ENCODE peak calls at places on chromosome 19, in nine cellular contexts. One of them, this sample, is unnamed.

GRCh38 chr19:48780684-48781391 is 25.5 kb downstream of the FGF21 start:
- DNase-seq in ovary: peak; percentile 49
- DNase-seq in tibial nerve: no peak
- DNase-seq in IMR-90: peak; percentile 58
- DNase-seq in breast epithelium: no peak
- DNase-seq in suprapubic skin: no peak
- DNase-seq in uterus: peak; percentile 41
- DNase-seq in vagina: no peak
- DNase-seq in body of pancreas: peak; percentile 79
- DNase-seq in this sample: no peak

GRCh38 chr19:49564616-49565045 is 15.7 kb downstream of the NOSIP start:
- DNase-seq in IMR-90: no peak
- DNase-seq in suprapubic skin: no peak
- DNase-seq in uterus: no peak
- DNase-seq in body of pancreas: no peak
- DNase-seq in vagina: no peak
- DNase-seq in tibial nerve: no peak
- DNase-seq in breast epithelium: no peak
- DNase-seq in ovary: no peak
- DNase-seq in this sample: no peak

GRCh38 chr19:35240322-35240721 is 8.5 kb upstream of the LSR start:
- DNase-seq in tibial nerve: no peak
- DNase-seq in body of pancreas: no peak
- DNase-seq in vagina: no peak
- DNase-seq in IMR-90: no peak
- DNase-seq in breast epithelium: no peak
- DNase-seq in ovary: no peak
- DNase-seq in suprapubic skin: no peak
- DNase-seq in uterus: no peak
- DNase-seq in this sample: no peak

GRCh38 chr19:29054886-29055675 is 157.9 kb downstream of the UQCRFS1 start:
- DNase-seq in breast epithelium: no peak
- DNase-seq in IMR-90: no peak
- DNase-seq in ovary: no peak
- DNase-seq in uterus: no peak
- DNase-seq in suprapubic skin: no peak
- DNase-seq in vagina: no peak
- DNase-seq in body of pancreas: no peak
- DNase-seq in tibial nerve: no peak
- DNase-seq in this sample: no peak

GRCh38 chr19:2122982-2123381 is 26.3 kb downstream of the IZUMO4 start:
- DNase-seq in IMR-90: no peak
- DNase-seq in ovary: no peak
- DNase-seq in vagina: no peak
- DNase-seq in tibial nerve: no peak
- DNase-seq in suprapubic skin: no peak
- DNase-seq in uterus: no peak
- DNase-seq in breast epithelium: no peak
- DNase-seq in body of pancreas: no peak
- DNase-seq in this sample: no peak

GRCh38 chr19:48918801-48919247 is 14.7 kb upstream of the DHDH start:
- DNase-seq in suprapubic skin: no peak
- DNase-seq in tibial nerve: no peak
- DNase-seq in body of pancreas: no peak
- DNase-seq in ovary: peak; percentile 54
- DNase-seq in IMR-90: no peak
- DNase-seq in breast epithelium: no peak
- DNase-seq in vagina: no peak
- DNase-seq in uterus: no peak
- DNase-seq in this sample: no peak

GRCh38 chr19:46371371-46371901 is 24.5 kb downstream of the PPP5C start:
- DNase-seq in IMR-90: peak; percentile 28
- DNase-seq in breast epithelium: peak; percentile 45
- DNase-seq in tibial nerve: no peak
- DNase-seq in uterus: no peak
- DNase-seq in body of pancreas: peak; percentile 4
- DNase-seq in ovary: no peak
- DNase-seq in vagina: no peak
- DNase-seq in suprapubic skin: peak; percentile 58
- DNase-seq in this sample: no peak

GRCh38 chr19:45972081-45972943 is 1.4 kb downstream of the NOVA2 start:
- DNase-seq in IMR-90: no peak
- DNase-seq in vagina: no peak
- DNase-seq in ovary: no peak
- DNase-seq in uterus: no peak
- DNase-seq in tibial nerve: no peak
- DNase-seq in suprapubic skin: no peak
- DNase-seq in body of pancreas: no peak
- DNase-seq in breast epithelium: no peak
- DNase-seq in this sample: no peak

GRCh38 chr19:752652-753517 is 2.0 kb downstream of the MISP start:
- DNase-seq in vagina: no peak
- DNase-seq in breast epithelium: peak; percentile 71
- DNase-seq in IMR-90: peak; percentile 90
- DNase-seq in suprapubic skin: no peak
- DNase-seq in uterus: peak; percentile 65
- DNase-seq in ovary: peak; percentile 85
- DNase-seq in tibial nerve: peak; percentile 57
- DNase-seq in body of pancreas: peak; percentile 34
- DNase-seq in this sample: no peak

GRCh38 chr19:28171983-28172382 is 1041.0 kb downstream of the UQCRFS1 start:
- DNase-seq in body of pancreas: no peak
- DNase-seq in breast epithelium: no peak
- DNase-seq in ovary: no peak
- DNase-seq in IMR-90: no peak
- DNase-seq in vagina: no peak
- DNase-seq in suprapubic skin: no peak
- DNase-seq in uterus: no peak
- DNase-seq in tibial nerve: no peak
- DNase-seq in this sample: no peak

GRCh38 chr19:41908724-41909464 is 19.4 kb downstream of the ERFL start:
- DNase-seq in tibial nerve: no peak
- DNase-seq in uterus: no peak
- DNase-seq in breast epithelium: no peak
- DNase-seq in suprapubic skin: no peak
- DNase-seq in ovary: no peak
- DNase-seq in body of pancreas: no peak
- DNase-seq in IMR-90: no peak
- DNase-seq in vagina: no peak
- DNase-seq in this sample: no peak
- TF ChIP-seq POLR2A in tibial nerve: no peak
- TF ChIP-seq POLR2A in uterus: no peak
- TF ChIP-seq POLR2A in breast epithelium: no peak
- TF ChIP-seq POLR2A in suprapubic skin: no peak
- TF ChIP-seq POLR2A in ovary: no peak
- TF ChIP-seq POLR2A in body of pancreas: no peak
- TF ChIP-seq POLR2A in IMR-90: no peak
- TF ChIP-seq POLR2A in vagina: no peak
- TF ChIP-seq POLR2A in this sample: no peak

GRCh38 chr19:51696606-51697005 is 3.5 kb downstream of the SPACA6 start:
- DNase-seq in vagina: peak; percentile 49
- DNase-seq in uterus: no peak
- DNase-seq in breast epithelium: no peak
- DNase-seq in body of pancreas: no peak
- DNase-seq in IMR-90: no peak
- DNase-seq in suprapubic skin: peak; percentile 28
- DNase-seq in ovary: no peak
- DNase-seq in tibial nerve: no peak
- DNase-seq in this sample: no peak

GRCh38 chr19:51693819-51694218 is 689 bp downstream of the SPACA6 start:
- DNase-seq in ovary: no peak
- DNase-seq in vagina: peak; percentile 49
- DNase-seq in tibial nerve: no peak
- DNase-seq in IMR-90: no peak
- DNase-seq in uterus: no peak
- DNase-seq in body of pancreas: no peak
- DNase-seq in suprapubic skin: no peak
- DNase-seq in breast epithelium: no peak
- DNase-seq in this sample: no peak

GRCh38 chr19:51694318-51695085 is 1.4 kb downstream of the SPACA6 start:
- DNase-seq in breast epithelium: no peak
- DNase-seq in body of pancreas: no peak
- DNase-seq in uterus: no peak
- DNase-seq in tibial nerve: no peak
- DNase-seq in IMR-90: no peak
- DNase-seq in suprapubic skin: peak; percentile 58
- DNase-seq in ovary: peak; percentile 47
- DNase-seq in vagina: peak; percentile 82
- DNase-seq in this sample: no peak

GRCh38 chr19:51695702-51696315 is 2.7 kb downstream of the SPACA6 start:
- DNase-seq in IMR-90: no peak
- DNase-seq in ovary: no peak
- DNase-seq in vagina: peak; percentile 64
- DNase-seq in uterus: no peak
- DNase-seq in suprapubic skin: peak; percentile 65
- DNase-seq in body of pancreas: no peak
- DNase-seq in tibial nerve: no peak
- DNase-seq in breast epithelium: no peak
- DNase-seq in this sample: no peak

DNA sequence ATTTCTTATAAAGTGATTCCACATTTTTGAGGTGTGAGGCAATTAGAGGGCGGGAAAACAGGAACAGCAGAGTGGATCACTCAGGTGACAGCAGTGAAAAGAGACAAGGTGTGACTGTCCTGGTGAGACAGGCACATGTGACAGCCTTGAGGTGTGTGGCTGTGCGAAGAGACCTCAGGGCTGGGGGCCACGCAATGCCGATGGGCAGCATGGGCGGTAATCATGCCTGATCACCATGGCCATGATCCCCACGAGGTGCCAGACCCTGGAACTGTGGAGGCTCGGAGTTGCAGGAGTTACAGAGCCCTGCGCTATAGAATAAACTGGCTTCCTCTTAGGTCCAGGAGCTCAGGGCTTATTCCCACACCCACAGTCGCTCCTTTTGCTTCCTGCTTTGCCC is 2.0 kb downstream of the SPACA6 start:
- DNase-seq in uterus: no peak
- DNase-seq in body of pancreas: no peak
- DNase-seq in vagina: peak; percentile 64
- DNase-seq in ovary: no peak
- DNase-seq in breast epithelium: no peak
- DNase-seq in tibial nerve: no peak
- DNase-seq in IMR-90: no peak
- DNase-seq in suprapubic skin: peak; percentile 35
- DNase-seq in this sample: no peak
- H3K36me3 ChIP-seq in uterus: no peaks in the 10 kb centered on the region
- H3K36me3 ChIP-seq in body of pancreas: no peaks in the 10 kb centered on the region
- H3K36me3 ChIP-seq in vagina: peaks cover 30% of the 10 kb centered on the region
- H3K36me3 ChIP-seq in ovary: no peaks in the 10 kb centered on the region
- H3K36me3 ChIP-seq in breast epithelium: no peaks in the 10 kb centered on the region
- H3K36me3 ChIP-seq in tibial nerve: peaks cover 72% of the 10 kb centered on the region
- H3K36me3 ChIP-seq in IMR-90: peaks cover 65% of the 10 kb centered on the region
- H3K36me3 ChIP-seq in suprapubic skin: peaks cover 41% of the 10 kb centered on the region
- H3K36me3 ChIP-seq in this sample: peaks cover 59% of the 10 kb centered on the region

GRCh38 chr19:14763497-14764145 is 14.7 kb downstream of the ADGRE2 start:
- DNase-seq in suprapubic skin: no peak
- DNase-seq in tibial nerve: no peak
- DNase-seq in vagina: no peak
- DNase-seq in uterus: no peak
- DNase-seq in ovary: no peak
- DNase-seq in IMR-90: no peak
- DNase-seq in breast epithelium: no peak
- DNase-seq in body of pancreas: no peak
- DNase-seq in this sample: no peak

GRCh38 chr19:14762111-14762510 is 16.2 kb downstream of the ADGRE2 start:
- DNase-seq in IMR-90: no peak
- DNase-seq in uterus: no peak
- DNase-seq in vagina: no peak
- DNase-seq in ovary: no peak
- DNase-seq in breast epithelium: no peak
- DNase-seq in body of pancreas: no peak
- DNase-seq in tibial nerve: no peak
- DNase-seq in suprapubic skin: no peak
- DNase-seq in this sample: no peak

GRCh38 chr19:14764401-14764800 is 14.0 kb downstream of the ADGRE2 start:
- DNase-seq in uterus: no peak
- DNase-seq in body of pancreas: no peak
- DNase-seq in suprapubic skin: no peak
- DNase-seq in vagina: no peak
- DNase-seq in breast epithelium: no peak
- DNase-seq in ovary: no peak
- DNase-seq in tibial nerve: no peak
- DNase-seq in IMR-90: no peak
- DNase-seq in this sample: no peak

GRCh38 chr19:14761607-14762006 is 16.8 kb downstream of the ADGRE2 start:
- DNase-seq in tibial nerve: no peak
- DNase-seq in breast epithelium: no peak
- DNase-seq in suprapubic skin: no peak
- DNase-seq in vagina: no peak
- DNase-seq in IMR-90: no peak
- DNase-seq in ovary: no peak
- DNase-seq in body of pancreas: no peak
- DNase-seq in uterus: no peak
- DNase-seq in this sample: no peak

DNA sequence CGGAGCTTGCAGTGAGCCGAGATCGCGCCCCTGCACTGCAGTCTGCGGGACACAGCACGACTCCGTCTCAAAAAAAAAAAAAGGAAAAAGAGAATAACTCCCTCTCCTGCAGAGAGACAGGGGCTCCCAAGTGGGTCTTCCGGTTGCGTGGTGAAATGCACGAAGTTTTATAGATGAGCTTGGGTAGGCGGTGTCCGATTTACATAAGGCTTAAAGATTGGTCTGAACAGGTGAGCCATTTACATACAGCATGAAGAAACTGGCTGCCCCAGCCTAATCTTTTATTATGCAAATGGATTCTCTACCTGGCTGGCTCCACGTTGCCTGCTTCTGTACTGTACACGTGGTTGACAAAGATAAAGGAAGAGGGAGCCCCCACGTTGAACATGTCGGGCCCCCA is 19.5 kb downstream of the ADGRE2 start:
- DNase-seq in tibial nerve: no peak
- DNase-seq in breast epithelium: peak; percentile 42
- DNase-seq in vagina: no peak
- DNase-seq in body of pancreas: peak; percentile 22
- DNase-seq in ovary: no peak
- DNase-seq in uterus: no peak
- DNase-seq in suprapubic skin: no peak
- DNase-seq in IMR-90: no peak
- DNase-seq in this sample: no peak
- H3K4me3 ChIP-seq in tibial nerve: no peak overlapping the region
- H3K4me3 ChIP-seq in breast epithelium: peak overlapping the region; percentile 25
- H3K4me3 ChIP-seq in vagina: no peak overlapping the region
- H3K4me3 ChIP-seq in body of pancreas: no peak overlapping the region
- H3K4me3 ChIP-seq in ovary: no peak overlapping the region
- H3K4me3 ChIP-seq in uterus: no peak overlapping the region
- H3K4me3 ChIP-seq in suprapubic skin: no peak overlapping the region
- H3K4me3 ChIP-seq in IMR-90: no peak overlapping the region
- H3K4me3 ChIP-seq in this sample: peak overlapping the region; percentile 24

DNA sequence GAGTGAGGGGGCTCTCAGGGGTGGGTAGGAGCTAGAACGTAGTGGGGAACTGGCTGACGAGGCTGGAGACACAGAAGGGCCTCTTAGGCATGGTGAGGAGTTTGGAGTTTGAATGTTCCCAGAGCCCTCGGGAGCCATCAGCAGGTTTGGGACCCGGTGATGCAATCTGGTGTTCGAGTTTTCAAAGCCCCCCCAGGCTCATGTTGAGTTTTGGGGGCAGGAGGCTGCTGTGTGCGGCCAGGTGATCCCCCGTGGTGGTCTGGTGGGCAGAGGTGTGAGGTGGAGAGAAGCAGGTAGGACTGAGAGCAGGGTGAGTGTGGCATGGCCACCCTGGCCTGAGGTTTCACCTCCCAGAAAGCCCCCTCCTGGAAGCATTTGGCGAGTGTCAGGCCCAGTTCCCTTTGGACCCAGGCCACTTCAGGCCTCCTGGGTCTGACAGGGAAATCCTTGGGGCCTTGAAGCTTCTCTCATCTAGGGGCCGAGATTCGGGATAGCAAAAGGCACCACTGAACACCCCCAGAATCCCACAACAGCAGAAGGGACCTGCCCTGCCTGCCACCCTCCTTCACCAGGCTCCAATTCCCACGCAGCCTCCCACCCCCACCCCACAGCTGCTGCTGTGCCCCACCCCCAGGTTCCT is 1.2 kb downstream of the YJEFN3 start:
- DNase-seq in breast epithelium: no peak
- DNase-seq in vagina: no peak
- DNase-seq in suprapubic skin: no peak
- DNase-seq in IMR-90: no peak
- DNase-seq in ovary: no peak
- DNase-seq in body of pancreas: no peak
- DNase-seq in uterus: no peak
- DNase-seq in tibial nerve: no peak
- DNase-seq in this sample: no peak
- TF ChIP-seq POLR2A in breast epithelium: no peak
- TF ChIP-seq POLR2A in vagina: no peak
- TF ChIP-seq POLR2A in suprapubic skin: no peak
- TF ChIP-seq POLR2A in IMR-90: no peak
- TF ChIP-seq POLR2A in ovary: no peak
- TF ChIP-seq POLR2A in body of pancreas: no peak
- TF ChIP-seq POLR2A in uterus: no peak
- TF ChIP-seq POLR2A in tibial nerve: no peak
- TF ChIP-seq POLR2A in this sample: no peak